ENCODE peak calls at places on chromosomes 12 and 14, in nine cellular contexts. D is Right ventricle myocardium inferior; O is NCI-H510A treated with DMSO at 0.1 percent for 48 hours; F is activated B cell treated with CpG ODN at 0.5 μM for 24 hours; G is Calu3; M is pons; X is psoas muscle; I is erythroblast; K is stimulated activated CD4-positive, alpha-beta T cell treated with anti-CD3 and anti-CD28 coated beads, Interleukin-12 subunit alpha, Interleukin-12 subunit beta, amount 100 ng/mL, for 4 hours. A is an unnamed sample.

GRCh38 chr12:40154381-40154780 is 48.5 kb upstream of the SLC2A13 start:
- DNase-seq in M (no peak), K (no peak), I (no peak), G (no peak), O (no peak), D (no peak), X (no peak), F (no peak), A (no peak)

GRCh38 chr12:124684496-124684895 is 117.1 kb upstream of the NCOR2 start:
- DNase-seq in D (no peak), F (no peak), I (no peak), X (no peak), O (no peak), M (peak; percentile 77), G (no peak), K (no peak), A (no peak)

GRCh38 chr12:25135531-25136154 is 59.3 kb downstream of the DNAI7 start:
- DNase-seq in F (no peak), M (no peak), D (no peak), I (peak; percentile 2), K (no peak), O (no peak), G (no peak), X (no peak), A (no peak)

GRCh38 chr14:52131640-52132320 is 62.9 kb upstream of the NID2 start:
- DNase-seq in G (peak; percentile 84), I (peak; percentile 70), O (no peak), F (no peak), D (no peak), K (peak; percentile 23), M (peak; percentile 91), X (peak; percentile 57), A (no peak)

GRCh38 chr14:69711065-69711464 is 55.9 kb upstream of the SRSF5 start:
- DNase-seq in I (peak; percentile 28), X (peak; percentile 63), G (no peak), F (no peak), D (peak; percentile 89), O (peak; percentile 85), K (no peak), M (no peak), A (no peak)

GRCh38 chr14:72332871-72333270 is 400.6 kb downstream of the RGS6 start:
- DNase-seq in D (no peak), X (no peak), I (no peak), K (no peak), F (no peak), G (no peak), O (no peak), M (no peak), A (no peak)

GRCh38 chr12:57899010-57899662 is 42.2 kb upstream of the ATP23 start:
- DNase-seq in F (peak; percentile 70), G (peak; percentile 39), I (peak; percentile 8), X (peak; percentile 47), O (peak; percentile 64), K (peak; percentile 70), D (no peak), M (peak; percentile 12), A (no peak)

GRCh38 chr14:81710232-81710845 is 176.7 kb upstream of the SEL1L start:
- DNase-seq in M (peak; percentile 74), G (peak; percentile 33), O (peak; percentile 34), F (no peak), K (no peak), X (no peak), I (peak; percentile 57), D (no peak), A (no peak)

GRCh38 chr14:89027097-89027740 is 202.8 kb downstream of the TTC8 start:
- DNase-seq in F (peak; percentile 67), X (peak; percentile 65), O (peak; percentile 69), M (peak; percentile 10), D (peak; percentile 78), G (peak; percentile 62), K (peak; percentile 65), I (peak; percentile 69), A (no peak)

GRCh38 chr12:93595336-93595735 is 22.9 kb downstream of the SOCS2 start:
- DNase-seq in M (no peak), F (no peak), I (no peak), O (no peak), K (no peak), G (no peak), X (no peak), D (no peak), A (no peak)

GRCh38 chr12:95230313-95230712 is 12.7 kb downstream of the VEZT start:
- DNase-seq in G (no peak), D (no peak), F (no peak), M (no peak), X (no peak), K (no peak), I (no peak), O (no peak), A (no peak)

GRCh38 chr14:83372271-83372670 is 1838.6 kb upstream of the SEL1L start:
- DNase-seq in O (no peak), M (no peak), K (no peak), D (no peak), I (no peak), F (no peak), G (no peak), X (no peak), A (no peak)

GRCh38 chr12:46388427-46388992 is 15.9 kb upstream of the SLC38A2 start:
- DNase-seq in K (no peak), O (no peak), D (no peak), I (no peak), G (no peak), X (no peak), F (no peak), M (no peak), A (no peak)

GRCh38 chr14:24871302-24871701 is 178.6 kb downstream of the STXBP6 start:
- DNase-seq in I (no peak), G (no peak), F (no peak), O (no peak), D (no peak), M (no peak), X (no peak), K (no peak), A (no peak)

GRCh38 chr12:87575906-87576305 is 453.3 kb downstream of the C12orf50 start:
- DNase-seq in O (no peak), K (no peak), G (no peak), F (no peak), M (no peak), D (no peak), X (no peak), I (no peak), A (no peak)

A was measured in esophagus squamous epithelium.